ENCODE peak calls at places on chromosomes 1 and 21, in five cellular contexts. Z is GM10248, N is GM12865, K is esophagus muscularis mucosa, C is GM06990. U is an unnamed sample.

GRCh38 chr1:21909286-21909759 is 27.8 kb downstream of the HSPG2 start:
- DNase-seq in Z (no peak), N (no peak), C (no peak), K (no peak), U (no peak)

GRCh38 chr1:56707379-56707778 is 62.3 kb downstream of the PRKAA2 start:
- DNase-seq in C (no peak), K (no peak), Z (no peak), N (peak), U (no peak)

GRCh38 chr1:220974431-220974830 is 95.2 kb downstream of the HLX start:
- DNase-seq in C (no peak), N (no peak), K (no peak), Z (no peak), U (no peak)

GRCh38 chr1:201062511-201063189 is 39.1 kb upstream of the KIF21B start:
- DNase-seq in K (no peak), N (no peak), C (no peak), Z (no peak), U (no peak)

GRCh38 chr21:32021319-32022027 is 148.7 kb downstream of the HUNK start:
- DNase-seq in Z (no peak), C (no peak), N (no peak), K (no peak), U (no peak)

GRCh38 chr1:66137235-66137634 is 344.5 kb downstream of the PDE4B start:
- DNase-seq in C (no peak), N (no peak), Z (no peak), K (no peak), U (no peak)

GRCh38 chr1:147824776-147825175 is 64.4 kb upstream of the GJA5 start:
- DNase-seq in N (no peak), C (no peak), K (no peak), Z (no peak), U (no peak)

GRCh38 chr1:248703674-248704073 is 1.1 kb upstream of the OR14I1 start:
- DNase-seq in K (no peak), C (no peak), Z (no peak), N (no peak), U (no peak)

GRCh38 chr1:39272027-39272790 is 67.7 kb downstream of the MACF1 start:
- DNase-seq in C (peak), Z (peak), N (peak), K (no peak), U (no peak)

GRCh38 chr1:81812712-81813111 is 12.0 kb downstream of the ADGRL2 start:
- DNase-seq in K (no peak), C (no peak), N (no peak), Z (no peak), U (no peak)

GRCh38 chr1:209353097-209353496 is 230.4 kb upstream of the CAMK1G start:
- DNase-seq in K (peak), C (no peak), Z (no peak), N (no peak), U (no peak)

GRCh38 chr1:238242156-238242555 is 351.4 kb upstream of the ZP4 start:
- DNase-seq in C (no peak), Z (no peak), N (no peak), K (no peak), U (no peak)

GRCh38 chr1:96425382-96426129 is 296.0 kb upstream of the PTBP2 start:
- DNase-seq in Z (no peak), N (no peak), K (no peak), C (no peak), U (no peak)

GRCh38 chr1:40622936-40623629 is 42.4 kb downstream of the RIMS3 start:
- DNase-seq in Z (no peak), N (no peak), K (peak), C (no peak), U (no peak)

GRCh38 chr1:245432221-245432620 is 277.4 kb downstream of the KIF26B start:
- DNase-seq in K (no peak), N (no peak), C (no peak), Z (no peak), U (no peak)

GRCh38 chr1:150233359-150234308 is 2.3 kb downstream of the ANP32E start:
- DNase-seq in K (peak), Z (no peak), C (no peak), N (peak), U (peak)

GRCh38 chr1:2525524-2525895 is 886 bp downstream of the PANK4 start:
- DNase-seq in C (no peak), K (no peak), N (no peak), Z (no peak), U (no peak)

GRCh38 chr1:171869097-171869496 is 27.8 kb downstream of the DNM3 start:
- DNase-seq in K (no peak), N (no peak), C (no peak), Z (no peak), U (no peak)

GRCh38 chr1:28751315-28752056 is 14.7 kb downstream of the YTHDF2 start:
- DNase-seq in Z (no peak), C (no peak), K (no peak), N (no peak), U (no peak)

GRCh38 chr1:167715653-167716302 is 6.0 kb upstream of the MPZL1 start:
- DNase-seq in C (no peak), N (no peak), K (no peak), Z (no peak), U (no peak)

GRCh38 chr1:32907435-32907834 is 6.2 kb upstream of the TMEM54 start:
- DNase-seq in C (no peak), Z (no peak), K (no peak), N (no peak), U (no peak)

GRCh38 chr1:7478797-7479499 is 292.1 kb upstream of the VAMP3 start:
- DNase-seq in K (peak), C (peak), N (peak), Z (peak), U (no peak)

GRCh38 chr1:202135221-202135721 is 9.3 kb downstream of the ARL8A start:
- DNase-seq in K (no peak), Z (peak), N (peak), C (no peak), U (no peak)

GRCh38 chr1:98884864-98885263 is 119.8 kb downstream of the PLPPR5 start:
- DNase-seq in C (no peak), K (no peak), N (no peak), Z (no peak), U (no peak)

GRCh38 chr1:248918126-248918525 is 12.1 kb downstream of the PGBD2 start:
- DNase-seq in N (no peak), Z (no peak), K (no peak), C (no peak), U (no peak)

GRCh38 chr1:14390816-14391215 is 207.7 kb upstream of the KAZN start:
- DNase-seq in N (no peak), C (no peak), Z (no peak), K (peak), U (no peak)

GRCh38 chr1:161162806-161163205 is 3.4 kb upstream of the PPOX start:
- DNase-seq in K (peak), C (no peak), N (no peak), Z (no peak), U (no peak)

GRCh38 chr1:29180497-29181412 is 945 bp downstream of the SRSF4 start:
- DNase-seq in N (peak), C (no peak), K (no peak), Z (peak), U (no peak)

GRCh38 chr1:162899422-162900168 is 38.6 kb upstream of the CCDC190 start:
- DNase-seq in K (no peak), C (no peak), Z (no peak), N (no peak), U (no peak)

GRCh38 chr1:22295396-22295795 is 152.5 kb upstream of the WNT4 start:
- DNase-seq in Z (no peak), N (no peak), K (no peak), C (no peak), U (no peak)

GRCh38 chr1:5907386-5907785 is 84.8 kb downstream of the NPHP4 start:
- DNase-seq in K (no peak), Z (no peak), C (no peak), N (no peak), U (peak)

DNA sequence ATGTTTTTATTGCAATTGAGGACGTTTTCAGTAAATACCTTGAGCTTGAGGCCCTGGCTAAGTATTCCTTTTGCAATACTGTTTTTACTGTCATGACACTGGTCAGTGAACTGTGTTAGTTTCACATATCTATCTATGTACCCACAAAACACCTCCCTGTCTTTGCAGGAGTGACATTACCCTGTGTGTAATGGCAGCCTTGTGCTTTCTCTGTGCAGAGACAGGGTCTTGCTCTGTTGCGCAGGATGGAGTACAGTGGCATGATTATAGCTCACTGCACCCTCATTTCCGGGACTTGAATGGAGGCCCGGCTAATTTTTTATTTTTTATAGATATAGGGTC is 8.9 kb downstream of the YBX1 start:
- DNase-seq in C (no peak), N (peak), K (no peak), Z (no peak), U (no peak)
- TF ChIP-seq CTCF in C (no peak), N (no peak), K (no peak), Z (no peak), U (no peak)

GRCh38 chr1:155057104-155057503 is 6.0 kb downstream of the ADAM15 start:
- DNase-seq in C (no peak), K (no peak), N (no peak), Z (no peak), U (no peak)

GRCh38 chr1:155060736-155061135 is 2.8 kb upstream of the EFNA4 start:
- DNase-seq in N (no peak), K (no peak), Z (no peak), C (no peak), U (no peak)

GRCh38 chr1:155061381-155062150 is 2.0 kb upstream of the EFNA4 start:
- DNase-seq in C (peak), N (peak), K (peak), Z (peak), U (peak)

GRCh38 chr1:155053531-155054105 is 2.5 kb downstream of the ADAM15 start:
- DNase-seq in K (no peak), Z (no peak), C (no peak), N (no peak), U (no peak)

GRCh38 chr1:155057788-155058211 is 5.7 kb upstream of the EFNA4 start:
- DNase-seq in K (no peak), C (no peak), N (no peak), Z (no peak), U (no peak)
- TF ChIP-seq CTCF in K (no peak), C (peak), N (peak), Z (no peak), U (no peak)

GRCh38 chr1:90143522-90144050 is 148.7 kb downstream of the ZNF326 start:
- DNase-seq in C (no peak), K (no peak), Z (no peak), N (no peak), U (no peak)

GRCh38 chr1:90144820-90145219 is 149.9 kb downstream of the ZNF326 start:
- DNase-seq in Z (no peak), N (no peak), K (no peak), C (no peak), U (no peak)

GRCh38 chr1:90147093-90147492 is 152.2 kb downstream of the ZNF326 start:
- DNase-seq in K (no peak), Z (no peak), C (no peak), N (no peak), U (no peak)

GRCh38 chr1:90154711-90155110 is 159.8 kb downstream of the ZNF326 start:
- DNase-seq in C (no peak), Z (no peak), N (no peak), K (no peak), U (no peak)

GRCh38 chr1:90149101-90149500 is 154.2 kb downstream of the ZNF326 start:
- DNase-seq in N (no peak), C (no peak), Z (no peak), K (no peak), U (no peak)
- TF ChIP-seq CTCF in N (no peak), C (no peak), Z (no peak), K (no peak), U (peak)

GRCh38 chr1:188599313-188599712 is 1770.6 kb downstream of the PLA2G4A start:
- DNase-seq in K (no peak), Z (no peak), C (no peak), N (no peak), U (no peak)
- TF ChIP-seq CTCF in K (no peak), Z (no peak), C (no peak), N (no peak), U (peak)

DNA sequence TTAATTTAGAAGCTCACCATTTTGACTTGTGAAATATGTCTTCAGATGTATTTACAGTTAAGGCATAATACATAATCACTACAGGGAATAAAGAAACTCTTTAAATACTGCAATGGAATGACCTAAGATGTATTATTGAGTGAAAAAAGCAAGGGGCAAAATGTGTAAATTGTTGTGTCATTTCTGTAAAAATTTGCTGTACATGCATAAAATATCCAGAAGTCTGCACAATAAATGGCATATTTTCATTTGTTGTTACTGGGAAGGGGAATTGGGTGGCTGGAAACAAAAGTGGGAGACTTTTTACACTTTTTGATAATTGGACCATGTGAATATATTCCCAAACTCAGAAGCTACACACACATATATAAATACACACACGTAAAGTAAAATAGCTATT is 17.1 kb downstream of the LRIG2 start:
- DNase-seq in K (no peak), C (no peak), Z (no peak), N (no peak), U (no peak)
- TF ChIP-seq CTCF in K (no peak), C (no peak), Z (no peak), N (no peak), U (no peak)

DNA sequence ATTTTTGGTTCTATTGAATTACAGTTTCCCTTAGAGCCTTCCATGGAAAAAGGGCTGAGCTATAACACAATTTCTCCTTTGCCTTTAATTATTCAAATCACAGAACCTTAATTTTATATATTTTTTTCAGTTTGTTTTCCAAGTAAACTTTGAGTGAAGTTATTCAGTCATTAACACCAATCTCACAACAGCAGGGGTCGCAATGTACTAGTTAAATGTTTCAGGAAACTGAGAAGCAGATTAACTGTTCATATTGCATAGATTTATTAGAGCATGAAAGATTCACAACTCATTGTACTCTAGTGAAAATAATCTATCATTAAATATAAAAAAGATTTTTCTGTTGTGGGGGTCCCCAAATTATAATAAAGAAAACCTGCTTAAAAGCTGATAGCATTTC is 64.1 kb downstream of the KIFAP3 start:
- DNase-seq in K (no peak), C (no peak), N (peak), Z (no peak), U (no peak)
- TF ChIP-seq CTCF in K (peak), C (peak), N (peak), Z (no peak), U (peak)

DNA sequence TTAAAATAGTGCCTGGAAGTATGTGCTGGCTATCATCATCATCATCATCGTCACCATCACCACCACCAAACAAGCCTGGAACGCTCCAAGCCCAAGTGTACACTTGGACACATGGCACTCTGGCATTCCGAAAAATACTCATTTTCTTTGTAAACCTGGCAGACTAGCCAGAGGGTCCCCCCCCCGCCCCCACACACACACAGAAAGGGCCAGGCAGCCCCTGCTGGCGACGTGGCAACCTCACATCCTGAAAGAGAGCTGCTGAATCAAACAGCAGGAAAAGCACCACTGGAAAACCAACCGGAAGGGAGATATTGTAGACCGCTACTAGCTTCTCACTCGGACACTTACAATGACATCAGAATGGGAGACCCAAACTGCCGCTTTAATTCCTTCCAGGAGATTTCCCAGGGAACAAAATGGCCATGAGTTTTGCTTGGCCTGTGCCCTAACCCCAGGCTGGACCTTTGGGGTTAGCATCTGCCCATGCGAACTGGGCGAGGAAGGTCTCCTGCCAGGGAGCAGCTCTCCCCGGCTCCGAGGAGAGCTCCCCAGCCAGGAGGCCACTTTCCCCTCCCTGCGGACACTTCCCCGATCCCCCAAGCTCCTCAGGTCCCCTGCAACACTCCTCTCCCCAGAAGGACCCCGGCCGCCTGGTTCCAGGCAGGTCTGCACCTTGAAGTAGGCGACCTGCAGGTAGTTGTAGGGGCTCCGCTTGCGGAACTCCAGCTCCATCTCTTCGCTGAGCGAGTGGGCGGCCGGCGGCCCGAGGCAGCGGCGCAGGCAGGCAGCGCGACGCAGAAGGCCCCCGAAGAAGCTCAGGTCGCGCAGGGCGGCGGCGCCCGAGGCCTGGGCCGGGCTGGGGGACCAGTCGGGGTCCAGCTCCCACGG is 751 bp downstream of the P3H1 start:
- DNase-seq in K (no peak), N (peak), Z (peak), C (no peak), U (peak)
- TF ChIP-seq CTCF in K (peak), N (peak), Z (peak), C (peak), U (peak)

DNA sequence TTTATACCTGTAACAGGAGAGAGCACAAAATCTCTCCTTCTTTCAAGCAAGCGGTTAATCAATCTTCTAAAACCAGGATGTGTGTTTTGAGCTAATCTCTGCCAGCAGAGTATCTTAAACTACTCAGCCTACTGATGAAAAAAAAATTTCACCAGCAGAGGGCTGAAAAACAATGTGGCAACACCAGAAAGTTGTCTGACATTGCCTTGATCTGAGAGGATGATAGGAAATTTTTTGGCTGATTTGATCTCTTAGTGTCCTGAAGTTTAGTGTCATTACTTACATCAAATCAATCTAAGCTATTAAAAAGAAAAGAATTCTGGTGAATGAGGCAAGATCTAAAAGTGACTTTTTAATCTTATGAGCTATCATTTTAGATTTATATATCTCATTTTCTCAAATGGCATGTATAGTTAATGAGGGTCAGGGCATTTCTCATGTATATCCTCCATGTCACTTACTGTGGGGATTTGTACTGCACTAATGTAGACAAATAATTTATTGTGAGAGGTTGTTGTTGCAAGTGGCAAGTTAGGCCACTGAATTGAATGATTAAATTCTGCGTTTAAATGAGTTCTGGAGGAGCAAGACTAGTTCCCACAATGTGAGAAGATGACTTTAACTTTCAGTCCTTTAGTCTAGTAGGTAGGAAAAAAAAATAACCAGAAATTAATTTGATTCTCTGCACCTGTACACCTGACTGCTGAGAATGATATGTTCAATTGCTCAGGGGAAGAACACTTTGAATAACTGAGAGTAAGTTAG is 10.8 kb downstream of the ADAMTS1 start:
- DNase-seq in N (no peak), K (no peak), Z (no peak), C (no peak), U (no peak)
- TF ChIP-seq CTCF in N (no peak), K (peak), Z (no peak), C (no peak), U (peak)

DNA sequence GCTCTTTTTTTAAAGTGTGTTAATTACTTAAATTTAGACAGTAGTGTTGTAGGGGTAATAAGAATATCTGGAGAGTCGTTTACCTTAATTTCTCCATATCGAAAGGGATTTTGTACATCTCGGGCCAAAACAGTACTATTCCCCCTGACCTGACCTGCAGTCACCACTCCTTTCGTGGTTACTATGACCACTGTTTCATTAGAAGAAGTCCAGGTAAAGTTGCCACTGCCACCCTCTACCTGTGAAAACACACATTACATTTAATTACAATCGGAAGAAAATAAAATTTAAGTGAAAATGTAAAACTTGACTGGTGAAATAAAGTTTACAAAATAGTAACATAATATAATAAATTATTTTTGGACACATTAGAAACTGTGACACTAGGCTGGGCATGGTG is 37.2 kb downstream of the NUP210L start:
- DNase-seq in C (no peak), K (no peak), N (no peak), Z (no peak), U (no peak)
- TF ChIP-seq CTCF in C (no peak), K (no peak), N (no peak), Z (no peak), U (no peak)

U was measured in type B pancreatic cell.